ENCODE peak calls at places on chromosomes 4 and X, in four cellular contexts. One of them, this sample, is unnamed. For H3K4me1, the result is how much of the 10 kb centered on the place peaks cover.

GRCh38 chr4:183256756-183257385 is 63.2 kb downstream of the CLDN22 start:
- DNase-seq in small intestine: peak
- DNase-seq in pancreas: peak
- DNase-seq in aorta: peak
- DNase-seq in this sample: peak

GRCh38 chr4:165874799-165875371 is 1.8 kb downstream of the TLL1 start:
- DNase-seq in aorta: no peak
- DNase-seq in small intestine: peak
- DNase-seq in pancreas: peak
- DNase-seq in this sample: peak

GRCh38 chr4:13441506-13441905 is 42.6 kb downstream of the RAB28 start:
- DNase-seq in small intestine: no peak
- DNase-seq in aorta: no peak
- DNase-seq in pancreas: no peak
- DNase-seq in this sample: no peak

GRCh38 chrX:40148439-40149285 is 50.9 kb upstream of the BCOR start:
- DNase-seq in pancreas: no peak
- DNase-seq in small intestine: peak
- DNase-seq in aorta: no peak
- DNase-seq in this sample: no peak

GRCh38 chr4:180363817-180364216 is 1879.4 kb upstream of the TENM3 start:
- DNase-seq in small intestine: no peak
- DNase-seq in aorta: no peak
- DNase-seq in pancreas: no peak
- DNase-seq in this sample: no peak

GRCh38 chr4:36159208-36159607 is 85.1 kb downstream of the ARAP2 start:
- DNase-seq in aorta: no peak
- DNase-seq in small intestine: no peak
- DNase-seq in pancreas: no peak
- DNase-seq in this sample: no peak

GRCh38 chr4:159444668-159445067 is 341.8 kb downstream of the RAPGEF2 start:
- DNase-seq in pancreas: no peak
- DNase-seq in aorta: no peak
- DNase-seq in small intestine: no peak
- DNase-seq in this sample: no peak

GRCh38 chr4:10458190-10458589 is 964 bp upstream of the ZNF518B start:
- DNase-seq in aorta: no peak
- DNase-seq in pancreas: no peak
- DNase-seq in small intestine: peak
- DNase-seq in this sample: no peak

GRCh38 chr4:32025840-32026459 is 1305.8 kb downstream of the PCDH7 start:
- DNase-seq in small intestine: peak
- DNase-seq in pancreas: no peak
- DNase-seq in aorta: no peak
- DNase-seq in this sample: no peak

GRCh38 chrX:154317391-154318000 is 21.9 kb downstream of the TKTL1 start:
- DNase-seq in small intestine: no peak
- DNase-seq in aorta: no peak
- DNase-seq in pancreas: no peak
- DNase-seq in this sample: no peak

GRCh38 chr4:52837716-52838558 is 24.2 kb upstream of the RASL11B start:
- DNase-seq in small intestine: no peak
- DNase-seq in aorta: no peak
- DNase-seq in pancreas: no peak
- DNase-seq in this sample: no peak

GRCh38 chr4:180827193-180827592 is 1416.0 kb upstream of the TENM3 start:
- DNase-seq in small intestine: peak
- DNase-seq in aorta: no peak
- DNase-seq in pancreas: no peak
- DNase-seq in this sample: no peak

GRCh38 chr4:152515678-152516077 is 20.2 kb downstream of the FBXW7 start:
- DNase-seq in aorta: no peak
- DNase-seq in small intestine: no peak
- DNase-seq in pancreas: no peak
- DNase-seq in this sample: no peak

GRCh38 chrX:69307736-69308135 is 142.5 kb upstream of the PJA1 start:
- DNase-seq in aorta: no peak
- DNase-seq in small intestine: no peak
- DNase-seq in pancreas: no peak
- DNase-seq in this sample: no peak

GRCh38 chrX:118420462-118420861 is 74.6 kb downstream of the WDR44 start:
- DNase-seq in aorta: no peak
- DNase-seq in pancreas: no peak
- DNase-seq in small intestine: peak
- DNase-seq in this sample: no peak

GRCh38 chr4:100632163-100632562 is 114.3 kb upstream of the EMCN start:
- DNase-seq in small intestine: no peak
- DNase-seq in pancreas: peak
- DNase-seq in aorta: no peak
- DNase-seq in this sample: no peak

GRCh38 chr4:174681723-174682300 is 147.2 kb downstream of the GLRA3 start:
- DNase-seq in pancreas: no peak
- DNase-seq in small intestine: peak
- DNase-seq in aorta: no peak
- DNase-seq in this sample: no peak

GRCh38 chr4:105155426-105155825 is 8.8 kb downstream of the TET2 start:
- DNase-seq in aorta: no peak
- DNase-seq in pancreas: no peak
- DNase-seq in small intestine: peak
- DNase-seq in this sample: no peak

GRCh38 chr4:114015444-114015899 is 36.0 kb upstream of the ARSJ start:
- DNase-seq in pancreas: no peak
- DNase-seq in aorta: no peak
- DNase-seq in small intestine: no peak
- DNase-seq in this sample: no peak

GRCh38 chrX:56994375-56995270 is 718 bp downstream of the SPIN3 start:
- DNase-seq in aorta: no peak
- DNase-seq in pancreas: no peak
- DNase-seq in small intestine: no peak
- DNase-seq in this sample: no peak

GRCh38 chrX:10949541-10949940 is 161.6 kb upstream of the HCCS start:
- DNase-seq in pancreas: no peak
- DNase-seq in small intestine: no peak
- DNase-seq in aorta: no peak
- DNase-seq in this sample: no peak

GRCh38 chr4:184668096-184668495 is 18.6 kb downstream of the PRIMPOL start:
- DNase-seq in aorta: no peak
- DNase-seq in pancreas: no peak
- DNase-seq in small intestine: no peak
- DNase-seq in this sample: no peak

GRCh38 chrX:19183777-19184485 is 61.7 kb upstream of the ADGRG2 start:
- DNase-seq in aorta: no peak
- DNase-seq in pancreas: no peak
- DNase-seq in small intestine: peak
- DNase-seq in this sample: no peak

GRCh38 chrX:46730765-46731164 is 28.2 kb downstream of the SLC9A7 start:
- DNase-seq in small intestine: no peak
- DNase-seq in pancreas: no peak
- DNase-seq in aorta: no peak
- DNase-seq in this sample: no peak

GRCh38 chrX:30572678-30573077 is 4.9 kb downstream of the TASL start:
- DNase-seq in aorta: no peak
- DNase-seq in pancreas: no peak
- DNase-seq in small intestine: no peak
- DNase-seq in this sample: no peak

GRCh38 chr4:88242144-88242543 is 42.2 kb downstream of the PPM1K start:
- DNase-seq in pancreas: no peak
- DNase-seq in small intestine: no peak
- DNase-seq in aorta: no peak
- DNase-seq in this sample: no peak

GRCh38 chrX:49276671-49277519 is 7.3 kb downstream of the PPP1R3F start:
- DNase-seq in small intestine: no peak
- DNase-seq in aorta: no peak
- DNase-seq in pancreas: no peak
- DNase-seq in this sample: no peak

GRCh38 chr4:17280266-17280665 is 231.6 kb downstream of the QDPR start:
- DNase-seq in small intestine: no peak
- DNase-seq in pancreas: no peak
- DNase-seq in aorta: no peak
- DNase-seq in this sample: no peak

GRCh38 chr4:120843840-120844527 is 78.5 kb downstream of the PRDM5 start:
- DNase-seq in pancreas: no peak
- DNase-seq in aorta: no peak
- DNase-seq in small intestine: peak
- DNase-seq in this sample: peak

GRCh38 chr4:188171551-188171950 is 32.3 kb downstream of the TRIML1 start:
- DNase-seq in pancreas: no peak
- DNase-seq in small intestine: no peak
- DNase-seq in aorta: no peak
- DNase-seq in this sample: no peak

GRCh38 chr4:13611283-13611842 is 16.2 kb downstream of the BOD1L1 start:
- DNase-seq in aorta: no peak
- DNase-seq in small intestine: no peak
- DNase-seq in pancreas: no peak
- DNase-seq in this sample: no peak

GRCh38 chrX:134338527-134338926 is 101.5 kb downstream of the CCDC160 start:
- DNase-seq in pancreas: no peak
- DNase-seq in aorta: no peak
- DNase-seq in small intestine: peak
- DNase-seq in this sample: no peak

GRCh38 chr4:158938462-158939044 is 164.3 kb upstream of the RAPGEF2 start:
- DNase-seq in aorta: no peak
- DNase-seq in small intestine: no peak
- DNase-seq in pancreas: no peak
- DNase-seq in this sample: no peak

GRCh38 chr4:168509786-168510185 is 12.9 kb downstream of the PALLD start:
- DNase-seq in aorta: no peak
- DNase-seq in small intestine: no peak
- DNase-seq in pancreas: no peak
- DNase-seq in this sample: no peak

GRCh38 chrX:29468911-29469494 is 746.4 kb upstream of the MAGEB2 start:
- DNase-seq in small intestine: no peak
- DNase-seq in pancreas: no peak
- DNase-seq in aorta: no peak
- DNase-seq in this sample: no peak

GRCh38 chr4:128286474-128287158 is 997 bp downstream of the PGRMC2 start:
- DNase-seq in aorta: no peak
- DNase-seq in small intestine: peak
- DNase-seq in pancreas: no peak
- DNase-seq in this sample: no peak

GRCh38 chr4:89949782-89950387 is 55.2 kb downstream of the MMRN1 start:
- DNase-seq in aorta: no peak
- DNase-seq in small intestine: peak
- DNase-seq in pancreas: no peak
- DNase-seq in this sample: no peak

GRCh38 chrX:119614776-119615175 is 8.6 kb upstream of the NKRF start:
- DNase-seq in pancreas: no peak
- DNase-seq in small intestine: no peak
- DNase-seq in aorta: no peak
- DNase-seq in this sample: no peak
- H3K4me1 ChIP-seq in pancreas: under half
- H3K4me1 ChIP-seq in small intestine: under half
- H3K4me1 ChIP-seq in aorta: under half
- H3K4me1 ChIP-seq in this sample: under half

GRCh38 chr4:26826721-26827120 is 33.9 kb upstream of the STIM2 start:
- DNase-seq in pancreas: peak
- DNase-seq in aorta: no peak
- DNase-seq in small intestine: peak
- DNase-seq in this sample: no peak
- H3K4me1 ChIP-seq in pancreas: under half
- H3K4me1 ChIP-seq in aorta: under half
- H3K4me1 ChIP-seq in small intestine: under half
- H3K4me1 ChIP-seq in this sample: under half

GRCh38 chr4:186698525-186698924 is 25.1 kb downstream of the FAT1 start:
- DNase-seq in pancreas: no peak
- DNase-seq in aorta: no peak
- DNase-seq in small intestine: no peak
- DNase-seq in this sample: no peak
- H3K4me1 ChIP-seq in pancreas: under half
- H3K4me1 ChIP-seq in aorta: under half
- H3K4me1 ChIP-seq in small intestine: under half
- H3K4me1 ChIP-seq in this sample: under half

DNA sequence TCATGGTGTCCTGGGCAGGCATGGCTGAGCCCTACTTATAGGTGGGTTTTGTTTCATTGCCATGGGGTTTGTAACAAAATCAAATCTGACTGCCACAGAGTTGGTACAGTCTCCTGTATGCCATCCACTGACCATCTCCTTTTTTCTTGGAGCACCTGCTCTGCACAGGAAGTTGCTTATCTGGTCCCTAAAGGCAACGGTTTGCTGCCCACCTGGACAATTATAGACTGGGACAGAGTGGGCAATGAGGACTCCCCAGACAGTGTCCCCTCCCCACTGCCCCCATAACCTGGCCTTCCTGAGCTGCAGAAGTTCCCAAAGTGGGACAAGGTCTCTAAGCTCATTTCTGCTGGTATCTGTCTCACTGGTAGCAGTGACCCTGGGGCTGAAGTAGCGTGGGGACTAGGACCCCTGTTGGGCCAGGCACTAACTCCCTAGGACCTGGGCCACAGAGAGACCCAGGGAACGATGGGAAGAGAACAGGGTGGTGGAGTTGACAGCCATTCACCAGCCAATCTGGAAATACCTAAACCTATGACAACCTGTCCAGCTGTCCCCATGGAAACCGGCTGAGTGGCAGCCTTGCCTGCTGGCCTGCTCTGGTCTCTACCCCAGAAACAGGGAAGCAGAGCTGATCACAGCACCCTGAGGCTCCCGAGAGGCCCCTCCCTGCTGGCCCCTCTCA is 64.7 kb downstream of the WFS1 start:
- DNase-seq in aorta: peak
- DNase-seq in small intestine: no peak
- DNase-seq in pancreas: no peak
- DNase-seq in this sample: no peak
- H3K4me1 ChIP-seq in aorta: under half
- H3K4me1 ChIP-seq in small intestine: under half
- H3K4me1 ChIP-seq in pancreas: under half
- H3K4me1 ChIP-seq in this sample: under half

DNA sequence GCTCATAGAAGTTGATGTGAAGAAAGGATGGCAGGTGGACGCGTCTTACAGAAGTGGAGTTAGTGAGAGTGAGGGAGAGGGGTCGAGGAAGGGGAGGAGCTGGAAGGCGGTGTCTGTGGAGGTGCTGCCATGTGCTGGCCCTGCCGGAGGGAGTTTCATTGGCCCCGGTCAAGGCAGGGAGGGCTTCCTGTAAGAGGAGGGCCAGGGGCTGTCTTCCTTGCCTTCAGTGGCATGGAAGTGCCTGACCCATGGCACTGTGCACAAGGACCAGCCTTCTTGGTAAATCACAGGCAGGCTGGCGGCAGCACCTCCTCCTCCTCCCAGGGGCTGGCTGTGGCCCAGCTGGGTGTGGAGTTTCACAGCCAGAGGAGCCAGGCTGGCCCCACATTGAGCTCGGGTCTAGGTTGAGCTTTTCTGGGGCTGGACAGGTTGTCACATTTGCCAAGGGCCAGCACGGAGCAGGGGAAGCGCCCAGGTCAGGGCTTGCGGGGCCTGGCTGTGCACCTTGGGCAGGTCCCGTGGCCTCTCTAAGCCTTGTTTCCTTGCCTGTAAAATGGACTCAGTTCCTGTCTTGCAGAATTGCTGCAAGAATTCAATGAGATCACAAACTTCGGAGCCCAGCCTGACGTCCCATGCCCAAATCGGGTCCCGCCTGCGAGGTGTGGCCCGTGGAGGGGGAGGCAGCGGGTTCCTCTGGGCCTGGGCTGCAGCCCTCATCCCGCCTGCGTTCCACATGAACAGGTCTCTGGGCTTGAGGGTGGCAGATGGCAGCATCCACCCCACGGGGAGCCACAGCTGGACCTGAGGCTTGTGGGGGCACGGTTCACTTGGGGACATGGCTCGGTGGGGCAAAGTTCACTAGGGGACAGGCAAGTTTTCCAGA is 7.0 kb downstream of the HTRA3 start:
- DNase-seq in aorta: peak
- DNase-seq in small intestine: no peak
- DNase-seq in pancreas: no peak
- DNase-seq in this sample: no peak
- H3K4me1 ChIP-seq in aorta: under half
- H3K4me1 ChIP-seq in small intestine: under half
- H3K4me1 ChIP-seq in pancreas: under half
- H3K4me1 ChIP-seq in this sample: under half

This sample was measured in lower lobe of right lung.